ENCODE peak calls at places on chromosomes 3 and 15, in seven cellular contexts. I is heart left ventricle, V is IMR-90, P is adrenal gland, H is upper lobe of left lung, G is stomach, L is lower leg skin. U is an unnamed sample.

GRCh38 chr3:50213383-50213782 is 8.3 kb downstream of the SLC38A3 start:
- DNase-seq in I (no peak), V (no peak), P (no peak), H (no peak), G (peak), L (no peak), U (no peak)

GRCh38 chr15:77266708-77267387 is 153.1 kb downstream of the PEAK1 start:
- DNase-seq in I (no peak), V (peak), P (no peak), H (no peak), G (no peak), L (no peak), U (no peak)

GRCh38 chr3:36149447-36149865 is 230.8 kb upstream of the STAC start:
- DNase-seq in I (no peak), V (no peak), P (no peak), H (no peak), G (no peak), L (no peak), U (no peak)

GRCh38 chr3:149247929-149248691 is 26.5 kb upstream of the CP start:
- DNase-seq in I (no peak), V (peak), P (no peak), H (no peak), G (no peak), L (no peak), U (no peak)

GRCh38 chr3:144112036-144112435 is 140.4 kb downstream of the DIPK2A start:
- DNase-seq in I (no peak), V (no peak), P (no peak), H (no peak), G (no peak), L (peak), U (no peak)

GRCh38 chr15:35784745-35785144 is 238.8 kb upstream of the DPH6 start:
- DNase-seq in I (no peak), V (no peak), P (no peak), H (no peak), G (no peak), L (no peak), U (no peak)

GRCh38 chr3:87509401-87509800 is 233.0 kb upstream of the POU1F1 start:
- DNase-seq in I (no peak), V (no peak), P (no peak), H (no peak), G (no peak), L (no peak), U (no peak)

GRCh38 chr3:177889158-177889557 is 647.1 kb upstream of the KCNMB2 start:
- DNase-seq in I (no peak), V (no peak), P (no peak), H (no peak), G (no peak), L (no peak), U (no peak)

GRCh38 chr3:194598771-194599557 is 34.3 kb downstream of the TMEM44 start:
- DNase-seq in I (peak), V (peak), P (no peak), H (peak), G (no peak), L (no peak), U (no peak)

GRCh38 chr15:70196314-70197291 is 98.9 kb upstream of the TLE3 start:
- DNase-seq in I (no peak), V (peak), P (no peak), H (peak), G (peak), L (peak), U (peak)
- TF ChIP-seq POLR2A in I (no peak), V (no peak), P (no peak), H (no peak), G (no peak), L (no peak), U (peak)

GRCh38 chr15:22890296-22890695 is 51.8 kb downstream of the NIPA2 start:
- DNase-seq in I (no peak), V (no peak), P (no peak), H (no peak), G (no peak), L (no peak), U (no peak)

GRCh38 chr15:22889146-22889818 is 50.8 kb downstream of the NIPA2 start:
- DNase-seq in I (no peak), V (no peak), P (no peak), H (no peak), G (no peak), L (no peak), U (no peak)

GRCh38 chr15:22888120-22888859 is 49.8 kb downstream of the NIPA2 start:
- DNase-seq in I (peak), V (peak), P (peak), H (no peak), G (no peak), L (no peak), U (no peak)

GRCh38 chr15:22885105-22885504 is 46.6 kb downstream of the NIPA2 start:
- DNase-seq in I (no peak), V (no peak), P (no peak), H (no peak), G (no peak), L (no peak), U (no peak)

DNA sequence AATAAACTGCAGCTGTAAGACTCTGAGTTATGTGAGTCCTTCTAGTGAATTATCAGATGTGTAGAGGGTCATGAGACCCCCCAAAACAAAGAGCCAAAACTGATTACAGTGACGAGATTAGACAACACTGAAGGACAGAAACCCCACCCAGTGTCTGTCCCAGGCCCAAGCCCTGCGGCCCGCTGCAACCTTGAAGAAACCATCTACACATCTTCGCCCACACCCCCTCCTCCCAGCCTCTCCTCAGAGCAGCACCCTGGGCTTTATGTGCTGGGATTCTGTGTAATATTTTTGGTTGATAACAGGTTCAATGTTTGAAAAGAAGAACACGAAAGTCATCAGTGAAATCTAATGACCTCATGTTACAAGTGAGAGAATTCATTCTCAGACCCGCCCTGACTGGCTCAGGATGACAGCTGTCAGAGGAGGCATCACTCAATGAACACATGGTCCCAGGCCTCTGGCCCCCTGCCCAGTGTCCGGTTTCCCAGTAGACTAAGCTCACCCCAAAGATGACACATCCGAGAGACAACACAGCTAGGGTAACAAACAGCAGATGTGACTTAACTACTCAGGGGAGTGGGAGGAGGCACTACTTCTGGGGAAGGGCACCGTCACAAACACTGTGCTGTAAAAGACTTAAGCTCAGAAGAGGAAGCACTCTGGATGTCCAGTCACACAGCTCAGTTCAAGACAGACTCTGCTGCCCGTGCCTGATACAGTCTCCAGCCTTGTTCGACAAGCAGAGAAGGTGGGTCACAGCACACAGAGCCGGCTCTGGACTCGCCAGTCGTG is 48.9 kb downstream of the NIPA2 start:
- DNase-seq in I (peak), V (peak), P (peak), H (no peak), G (no peak), L (peak), U (peak)
- H3K4me3 ChIP-seq in I (no peak), V (no peak), P (no peak), H (no peak), G (no peak), L (no peak), U (no peak)

GRCh38 chr3:157134620-157135191 is 25.2 kb downstream of the CCNL1 start:
- DNase-seq in I (no peak), V (no peak), P (no peak), H (no peak), G (peak), L (no peak), U (peak)
- TF ChIP-seq POLR2A in I (no peak), V (no peak), P (no peak), H (no peak), G (no peak), L (no peak), U (no peak)

GRCh38 chr3:51684971-51685751 is 14.1 kb downstream of the TEX264 start:
- DNase-seq in I (peak), V (no peak), P (no peak), H (no peak), G (no peak), L (no peak), U (no peak)
- H3K4me3 ChIP-seq in I (no peak), V (no peak), P (no peak), H (no peak), G (no peak), L (no peak), U (no peak)

GRCh38 chr3:71695000-71695482 is 30.2 kb downstream of the EIF4E3 start:
- DNase-seq in I (no peak), V (peak), P (peak), H (no peak), G (no peak), L (no peak), U (no peak)
- TF ChIP-seq POLR2A in I (no peak), V (no peak), P (no peak), H (no peak), G (no peak), L (no peak), U (no peak)

DNA sequence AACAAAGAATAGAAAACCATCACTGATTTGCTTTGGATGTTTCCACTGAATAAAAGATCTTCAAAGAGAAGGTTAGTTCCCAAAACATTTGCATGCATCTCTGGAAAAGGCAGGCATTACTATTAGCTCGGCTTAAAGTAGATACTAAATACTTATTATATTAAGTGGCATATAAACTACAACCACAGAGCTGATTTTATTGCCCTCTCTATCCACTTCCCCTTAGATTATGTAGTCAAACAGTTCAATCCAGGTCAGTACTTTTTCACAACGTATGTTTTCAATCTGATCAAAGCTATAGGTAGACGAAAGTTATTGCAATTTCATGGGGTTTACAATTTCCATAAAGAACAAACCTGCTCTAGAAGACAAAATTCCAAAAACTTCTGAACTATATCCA is 1.3 kb downstream of the B4GALT4 start:
- DNase-seq in I (no peak), V (no peak), P (no peak), H (no peak), G (no peak), L (no peak), U (no peak)
- H3K4me3 ChIP-seq in I (peak), V (peak), P (peak), H (no peak), G (peak), L (no peak), U (peak)